ENCODE peak calls at places on chromosome 9, in five cellular contexts. One of them, this sample, is unnamed.

GRCh38 chr9:136527131-136527530 is 18.7 kb downstream of the NOTCH1 start:
- DNase-seq in cardiac fibroblast: no peak
- DNase-seq in GM12865: no peak
- DNase-seq in astrocyte of the spinal cord: no peak
- DNase-seq in PC-9: no peak
- DNase-seq in this sample: no peak

GRCh38 chr9:100167176-100167575 is 68.1 kb downstream of the INVS start:
- DNase-seq in PC-9: no peak
- DNase-seq in cardiac fibroblast: peak
- DNase-seq in astrocyte of the spinal cord: peak
- DNase-seq in GM12865: no peak
- DNase-seq in this sample: peak

GRCh38 chr9:130243015-130243881 is 22.3 kb upstream of the HMCN2 start:
- DNase-seq in PC-9: peak
- DNase-seq in cardiac fibroblast: peak
- DNase-seq in GM12865: peak
- DNase-seq in astrocyte of the spinal cord: peak
- DNase-seq in this sample: peak

GRCh38 chr9:73038089-73038509 is 85.2 kb upstream of the ALDH1A1 start:
- DNase-seq in cardiac fibroblast: no peak
- DNase-seq in GM12865: no peak
- DNase-seq in astrocyte of the spinal cord: no peak
- DNase-seq in PC-9: peak
- DNase-seq in this sample: no peak

GRCh38 chr9:110199643-110200042 is 8.3 kb downstream of the C9orf152 start:
- DNase-seq in cardiac fibroblast: no peak
- DNase-seq in GM12865: no peak
- DNase-seq in PC-9: no peak
- DNase-seq in astrocyte of the spinal cord: no peak
- DNase-seq in this sample: no peak

GRCh38 chr9:1637401-1637800 is 377.7 kb upstream of the SMARCA2 start:
- DNase-seq in GM12865: no peak
- DNase-seq in cardiac fibroblast: no peak
- DNase-seq in PC-9: no peak
- DNase-seq in astrocyte of the spinal cord: no peak
- DNase-seq in this sample: no peak

GRCh38 chr9:108412755-108413154 is 443.0 kb downstream of the ACTL7B start:
- DNase-seq in PC-9: no peak
- DNase-seq in cardiac fibroblast: peak
- DNase-seq in astrocyte of the spinal cord: no peak
- DNase-seq in GM12865: peak
- DNase-seq in this sample: peak

GRCh38 chr9:117403403-117403811 is 11.4 kb downstream of the ASTN2 start:
- DNase-seq in PC-9: no peak
- DNase-seq in astrocyte of the spinal cord: no peak
- DNase-seq in cardiac fibroblast: no peak
- DNase-seq in GM12865: no peak
- DNase-seq in this sample: no peak

GRCh38 chr9:72509053-72509452 is 12.4 kb upstream of the TMC1 start:
- DNase-seq in astrocyte of the spinal cord: peak
- DNase-seq in GM12865: no peak
- DNase-seq in cardiac fibroblast: peak
- DNase-seq in PC-9: no peak
- DNase-seq in this sample: peak

GRCh38 chr9:100167912-100168775 is 69.1 kb downstream of the INVS start:
- DNase-seq in GM12865: no peak
- DNase-seq in cardiac fibroblast: peak
- DNase-seq in astrocyte of the spinal cord: peak
- DNase-seq in PC-9: no peak
- DNase-seq in this sample: peak

GRCh38 chr9:98640394-98640793 is 68.3 kb downstream of the GABBR2 start:
- DNase-seq in PC-9: no peak
- DNase-seq in astrocyte of the spinal cord: no peak
- DNase-seq in cardiac fibroblast: no peak
- DNase-seq in GM12865: no peak
- DNase-seq in this sample: no peak

GRCh38 chr9:32378496-32378895 is 5.9 kb upstream of the ACO1 start:
- DNase-seq in cardiac fibroblast: peak
- DNase-seq in PC-9: peak
- DNase-seq in GM12865: peak
- DNase-seq in astrocyte of the spinal cord: peak
- DNase-seq in this sample: peak

GRCh38 chr9:5719546-5719945 is 90.6 kb downstream of the RIC1 start:
- DNase-seq in GM12865: no peak
- DNase-seq in cardiac fibroblast: peak
- DNase-seq in astrocyte of the spinal cord: no peak
- DNase-seq in PC-9: no peak
- DNase-seq in this sample: no peak

GRCh38 chr9:88651682-88652633 is 117.0 kb downstream of the NXNL2 start:
- DNase-seq in GM12865: no peak
- DNase-seq in PC-9: peak
- DNase-seq in cardiac fibroblast: peak
- DNase-seq in astrocyte of the spinal cord: peak
- DNase-seq in this sample: peak

GRCh38 chr9:131095666-131096489 is 453 bp upstream of the AIF1L start:
- DNase-seq in astrocyte of the spinal cord: no peak
- DNase-seq in cardiac fibroblast: no peak
- DNase-seq in GM12865: no peak
- DNase-seq in PC-9: no peak
- DNase-seq in this sample: no peak

GRCh38 chr9:89640391-89640790 is 35.6 kb downstream of the GADD45G start:
- DNase-seq in PC-9: no peak
- DNase-seq in astrocyte of the spinal cord: no peak
- DNase-seq in GM12865: no peak
- DNase-seq in cardiac fibroblast: no peak
- DNase-seq in this sample: no peak

DNA sequence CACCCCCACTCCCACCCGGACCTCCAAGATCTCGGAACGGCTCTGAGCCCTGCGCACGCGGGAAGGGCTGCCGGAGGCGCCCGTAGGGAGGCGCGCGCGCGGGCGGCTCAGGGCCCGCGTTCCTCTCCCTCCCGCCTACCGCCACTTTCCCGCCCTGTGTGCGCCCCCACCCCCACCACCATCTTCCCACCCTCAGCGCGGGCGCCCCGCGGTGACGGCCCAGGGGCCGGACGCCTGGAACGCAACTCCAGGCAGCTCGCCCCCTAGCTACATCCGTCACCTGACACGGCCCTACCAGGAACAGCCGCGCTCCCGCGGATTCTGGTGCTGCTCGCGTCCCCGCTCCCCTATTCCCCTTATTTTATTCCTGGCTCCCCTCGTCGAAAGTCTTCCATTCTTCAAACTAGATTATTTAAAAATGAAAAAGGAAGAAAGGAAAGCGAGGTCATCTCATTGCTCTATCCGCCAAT is at the start of gene CDKN2B-AS1:
- DNase-seq in cardiac fibroblast: peak
- DNase-seq in GM12865: peak
- DNase-seq in PC-9: peak
- DNase-seq in astrocyte of the spinal cord: peak
- DNase-seq in this sample: peak
- TF ChIP-seq CTCF in cardiac fibroblast: peak
- TF ChIP-seq CTCF in GM12865: no peak
- TF ChIP-seq CTCF in PC-9: no peak
- TF ChIP-seq CTCF in astrocyte of the spinal cord: peak
- TF ChIP-seq CTCF in this sample: no peak

DNA sequence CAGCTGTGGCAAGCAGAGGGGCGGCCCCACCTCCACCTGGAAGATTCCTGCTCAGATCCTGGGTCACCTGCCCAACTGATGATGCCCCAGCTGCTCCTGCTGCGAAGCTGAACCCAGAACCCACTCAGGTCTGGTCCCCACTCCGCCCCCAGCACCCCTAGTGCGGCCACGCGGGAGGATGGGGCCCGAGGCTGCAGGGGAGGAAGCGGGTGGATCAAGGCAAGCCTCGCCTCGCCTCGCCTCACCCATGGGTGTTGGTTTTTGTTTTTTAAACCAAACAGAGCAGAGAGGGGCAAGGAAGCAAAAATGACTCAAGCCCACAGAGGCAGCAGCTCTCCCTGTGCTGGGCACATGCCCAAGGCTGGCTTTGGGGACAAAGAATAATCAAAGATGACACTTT is 23.2 kb downstream of the ABO start:
- DNase-seq in astrocyte of the spinal cord: no peak
- DNase-seq in cardiac fibroblast: no peak
- DNase-seq in PC-9: no peak
- DNase-seq in GM12865: no peak
- DNase-seq in this sample: no peak
- H3K4me3 ChIP-seq in astrocyte of the spinal cord: no peak
- H3K4me3 ChIP-seq in cardiac fibroblast: no peak
- H3K4me3 ChIP-seq in PC-9: peak
- H3K4me3 ChIP-seq in GM12865: no peak
- H3K4me3 ChIP-seq in this sample: no peak

DNA sequence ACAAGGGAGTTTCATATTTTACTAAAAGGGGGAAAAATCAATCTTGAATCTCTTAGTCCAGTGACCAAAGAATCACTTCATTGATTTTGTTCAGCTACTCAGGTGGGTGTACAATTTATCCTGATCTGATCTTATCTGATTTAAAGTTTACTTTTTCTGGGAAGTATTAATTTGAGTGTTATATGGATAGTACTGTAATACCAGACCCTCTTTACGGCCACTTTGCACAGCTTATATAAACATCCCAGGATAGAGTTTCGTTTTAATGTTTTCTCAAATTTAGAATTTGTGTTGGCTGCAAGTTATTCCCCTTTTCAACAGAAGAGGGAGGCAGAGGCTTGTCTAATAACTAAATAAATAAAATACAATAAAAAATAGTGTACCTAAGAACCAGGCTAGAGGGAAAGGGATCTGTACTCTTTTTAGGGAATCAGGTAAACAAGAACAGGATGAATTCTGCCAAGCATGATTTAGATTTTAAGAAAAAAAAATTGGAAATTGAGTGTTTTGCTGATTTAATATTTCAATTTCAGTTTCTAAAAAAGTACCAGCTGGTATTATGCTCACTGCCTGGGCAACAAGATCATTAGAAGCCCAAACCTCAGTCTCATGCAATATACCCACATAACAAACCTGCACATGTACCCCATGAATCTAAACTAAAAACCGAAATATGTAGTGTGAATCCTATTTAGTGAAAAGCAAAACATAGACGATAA is 69.2 kb downstream of the PSAT1 start:
- DNase-seq in astrocyte of the spinal cord: peak
- DNase-seq in PC-9: no peak
- DNase-seq in cardiac fibroblast: peak
- DNase-seq in GM12865: no peak
- DNase-seq in this sample: peak
- TF ChIP-seq CTCF in astrocyte of the spinal cord: peak
- TF ChIP-seq CTCF in PC-9: peak
- TF ChIP-seq CTCF in cardiac fibroblast: peak
- TF ChIP-seq CTCF in GM12865: no peak
- TF ChIP-seq CTCF in this sample: peak

DNA sequence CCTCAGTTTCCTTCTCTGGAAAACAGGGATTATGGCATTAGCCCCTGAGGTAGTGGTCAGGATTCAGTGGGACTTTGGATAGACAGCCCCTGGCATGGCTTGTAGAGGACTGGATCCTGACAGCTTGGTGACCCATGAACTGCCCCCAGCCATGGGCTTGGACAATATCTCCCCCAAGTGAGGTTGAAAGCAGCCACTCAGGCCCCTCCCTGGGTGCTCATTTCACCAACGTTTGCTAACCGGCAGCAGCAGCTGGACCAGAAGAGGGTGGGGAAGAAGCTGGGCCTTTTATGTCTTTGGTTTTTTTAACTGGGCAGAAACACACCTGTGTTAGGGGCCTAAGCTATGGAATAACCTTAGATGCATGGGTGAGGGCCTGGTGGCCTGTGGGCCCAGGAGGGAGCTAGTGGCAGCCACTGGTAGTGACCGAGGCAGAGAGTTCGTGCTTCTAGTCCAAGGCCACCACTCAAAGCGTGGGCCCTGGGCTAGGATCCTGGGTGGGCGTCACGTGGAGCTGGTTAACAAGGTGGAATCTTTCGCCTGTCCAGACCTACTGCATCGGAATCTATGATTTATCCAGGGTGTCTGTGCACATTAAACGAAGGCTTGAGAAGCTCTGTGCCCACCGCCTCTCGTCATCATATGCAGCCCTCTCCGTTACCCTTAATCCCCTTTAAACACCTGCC is 1.9 kb downstream of the SLC2A8 start:
- DNase-seq in astrocyte of the spinal cord: no peak
- DNase-seq in cardiac fibroblast: no peak
- DNase-seq in PC-9: no peak
- DNase-seq in GM12865: no peak
- DNase-seq in this sample: no peak
- H3K4me3 ChIP-seq in astrocyte of the spinal cord: no peak
- H3K4me3 ChIP-seq in cardiac fibroblast: no peak
- H3K4me3 ChIP-seq in PC-9: peak
- H3K4me3 ChIP-seq in GM12865: no peak
- H3K4me3 ChIP-seq in this sample: no peak

DNA sequence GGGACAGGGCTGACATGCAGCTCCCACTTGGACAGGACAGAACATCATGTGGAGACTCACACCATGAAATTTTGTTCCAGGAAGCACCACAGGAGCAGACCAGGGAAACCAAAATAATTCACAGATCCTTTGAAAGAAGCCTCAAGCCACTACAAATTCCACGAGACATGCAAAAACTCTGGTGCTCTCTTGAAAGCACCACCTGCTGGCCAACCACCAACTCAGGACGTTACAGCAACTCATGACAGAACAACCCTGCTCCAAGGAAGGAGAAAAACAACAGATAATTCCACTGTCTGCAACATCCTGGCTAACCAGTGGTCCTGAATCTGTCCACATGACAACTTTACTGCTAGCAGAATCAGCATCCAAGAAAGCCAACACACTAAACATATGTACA is 516.0 kb downstream of the SPATA31D1 start:
- DNase-seq in PC-9: no peak
- DNase-seq in GM12865: no peak
- DNase-seq in astrocyte of the spinal cord: no peak
- DNase-seq in cardiac fibroblast: no peak
- DNase-seq in this sample: peak
- TF ChIP-seq CTCF in PC-9: no peak
- TF ChIP-seq CTCF in GM12865: no peak
- TF ChIP-seq CTCF in astrocyte of the spinal cord: no peak
- TF ChIP-seq CTCF in cardiac fibroblast: no peak
- TF ChIP-seq CTCF in this sample: peak